ENCODE peak calls at places on chromosomes 2 and 18, in seven cellular contexts. H, T, G, W, S, N and Q are unnamed samples.
A peak's percentile ranks its signal among the peaks of the same experiment; 100 is the strongest.

GRCh38 chr2:151111599-151112278 is 149.9 kb downstream of the RBM43 start:
- DNase-seq in H (no peak), T (peak; percentile 33), G (peak; percentile 79), W (no peak), S (peak; percentile 58), N (no peak), Q (no peak)

GRCh38 chr2:10523406-10524189 is 75.5 kb upstream of the ODC1 start:
- DNase-seq in H (no peak), T (no peak), G (no peak), W (peak; percentile 62), S (no peak), N (no peak), Q (no peak)

GRCh38 chr18:48186084-48186798 is 222.9 kb downstream of the ZBTB7C start:
- DNase-seq in H (peak; percentile 35), T (peak; percentile 39), G (no peak), W (no peak), S (no peak), N (no peak), Q (no peak)

GRCh38 chr2:155382781-155383180 is 684.3 kb downstream of the KCNJ3 start:
- DNase-seq in H (no peak), T (no peak), G (no peak), W (no peak), S (no peak), N (no peak), Q (no peak)

GRCh38 chr18:2442726-2443275 is 128.5 kb downstream of the METTL4 start:
- DNase-seq in H (no peak), T (no peak), G (peak; percentile 72), W (no peak), S (peak; percentile 50), N (no peak), Q (no peak)

GRCh38 chr2:38978504-38978903 is 88.8 kb downstream of the ARHGEF33 start:
- DNase-seq in H (no peak), T (no peak), G (no peak), W (no peak), S (no peak), N (no peak), Q (no peak)

GRCh38 chr2:16726147-16726546 is 60.5 kb upstream of the CYRIA start:
- DNase-seq in H (no peak), T (no peak), G (no peak), W (no peak), S (peak; percentile 6), N (no peak), Q (no peak)

GRCh38 chr2:45612741-45613140 is 1.7 kb upstream of the SRBD1 start:
- DNase-seq in H (no peak), T (peak; percentile 71), G (peak; percentile 17), W (no peak), S (peak; percentile 86), N (no peak), Q (no peak)

GRCh38 chr2:11789243-11789642 is 42.8 kb downstream of the LPIN1 start:
- DNase-seq in H (no peak), T (no peak), G (no peak), W (no peak), S (no peak), N (no peak), Q (no peak)

GRCh38 chr18:74831571-74832250 is 234.0 kb downstream of the ZNF407 start:
- DNase-seq in H (no peak), T (no peak), G (peak; percentile 62), W (no peak), S (no peak), N (no peak), Q (no peak)

GRCh38 chr2:88967844-88968243 is 276.4 kb downstream of the RPIA start:
- DNase-seq in H (no peak), T (no peak), G (peak; percentile 20), W (no peak), S (peak; percentile 7), N (no peak), Q (no peak)

GRCh38 chr2:88350641-88351601 is 101.6 kb downstream of the FOXI3 start:
- DNase-seq in H (peak; percentile 60), T (peak; percentile 34), G (peak; percentile 23), W (no peak), S (peak; percentile 26), N (peak; percentile 32), Q (no peak)

GRCh38 chr2:21821697-21822227 is 698.0 kb downstream of the TDRD15 start:
- DNase-seq in H (no peak), T (no peak), G (peak; percentile 41), W (no peak), S (no peak), N (no peak), Q (no peak)

GRCh38 chr18:47809420-47809819 is 121.0 kb downstream of the SMAD2 start:
- DNase-seq in H (no peak), T (peak; percentile 10), G (no peak), W (no peak), S (peak; percentile 29), N (no peak), Q (no peak)

DNA sequence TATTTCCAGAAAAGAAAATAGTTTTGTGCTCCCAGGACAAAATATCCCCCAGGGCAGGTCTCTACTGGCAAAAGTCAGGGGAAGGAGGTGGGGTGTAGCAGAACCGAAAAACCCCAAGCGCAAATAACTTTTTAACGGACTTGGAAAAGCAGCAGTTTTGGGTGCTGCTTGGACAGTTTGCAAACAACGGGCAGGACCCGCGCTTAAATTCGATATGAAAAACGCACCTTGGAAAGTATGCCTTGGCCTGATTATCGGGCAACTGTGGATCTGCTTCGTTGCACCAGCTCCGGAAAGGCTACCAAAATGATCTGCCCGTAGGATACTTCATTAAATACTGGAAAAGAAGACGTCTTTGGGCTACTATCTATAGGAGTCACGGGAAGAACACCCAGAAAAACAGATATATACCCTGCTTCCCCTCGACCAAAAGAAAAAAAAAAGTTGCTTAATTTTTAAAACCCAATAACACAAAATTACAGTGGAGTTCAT is 2.9 kb upstream of the KCTD1 start:
- DNase-seq in H (no peak), T (peak; percentile 10), G (no peak), W (no peak), S (no peak), N (no peak), Q (no peak)
- TF ChIP-seq CTCF in H (no peak), T (no peak), G (no peak), W (no peak), S (no peak), N (no peak), Q (no peak)

GRCh38 chr2:153477096-153477555 is 1.4 kb downstream of the RPRM start:
- DNase-seq in H (no peak), T (no peak), G (peak; percentile 4), W (peak; percentile 62), S (no peak), N (no peak), Q (no peak)

GRCh38 chr2:153479527-153479926 is 965 bp upstream of the RPRM start:
- DNase-seq in H (no peak), T (no peak), G (no peak), W (no peak), S (no peak), N (no peak), Q (no peak)

GRCh38 chr2:153476491-153477095 is 2.0 kb downstream of the RPRM start:
- DNase-seq in H (no peak), T (no peak), G (no peak), W (no peak), S (no peak), N (no peak), Q (no peak)

GRCh38 chr2:153477641-153478288 is 797 bp downstream of the RPRM start:
- DNase-seq in H (no peak), T (no peak), G (no peak), W (no peak), S (peak; percentile 0), N (no peak), Q (no peak)

DNA sequence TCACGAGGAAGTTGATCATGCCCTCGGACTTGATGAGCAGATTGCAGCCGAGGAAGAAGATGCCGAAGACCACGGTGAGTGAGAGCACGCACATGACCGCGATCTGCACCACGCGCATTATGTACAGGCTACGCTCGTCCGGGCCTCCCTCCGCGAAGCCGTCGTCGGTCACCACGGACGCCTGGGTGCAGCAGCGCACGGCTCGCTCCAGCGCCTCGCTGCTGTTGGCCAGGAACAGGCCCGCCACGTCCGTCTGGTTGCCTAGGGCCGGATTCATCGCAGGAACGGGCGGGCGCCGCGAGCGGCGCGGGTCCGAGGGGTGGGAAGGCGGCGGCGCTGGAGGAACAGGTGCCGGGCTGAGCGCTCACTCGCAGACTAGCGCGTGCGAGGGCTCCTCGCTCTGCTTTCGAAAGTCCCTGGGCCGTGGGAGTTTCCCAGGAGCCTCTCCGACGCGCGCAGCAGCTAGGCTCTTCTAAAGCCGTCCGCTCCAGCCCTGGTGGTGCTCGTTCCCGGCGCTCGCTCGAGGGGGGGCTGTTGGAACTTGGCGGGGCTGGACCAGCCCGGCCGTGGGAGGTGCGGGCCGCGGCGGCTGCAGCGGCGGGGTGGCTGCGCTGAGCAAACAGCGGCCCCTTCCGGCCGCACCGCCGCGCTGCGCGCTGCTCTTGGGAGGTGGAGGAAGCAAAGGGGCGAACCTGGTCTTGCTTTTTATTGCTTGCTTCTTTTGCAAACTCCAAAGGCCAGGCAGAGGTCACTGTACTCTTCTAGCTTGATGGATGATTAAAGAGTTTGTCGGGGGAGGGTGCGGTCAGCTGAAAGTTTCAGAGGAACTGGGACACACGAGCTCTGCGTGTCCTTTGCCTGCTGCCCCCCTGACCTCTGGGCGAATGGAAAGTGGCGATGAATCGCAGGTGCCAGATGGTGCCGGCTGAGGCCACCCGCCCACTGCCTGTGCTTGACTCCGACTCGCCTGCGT is at the start of gene RPRM:
- DNase-seq in H (peak; percentile 70), T (peak; percentile 61), G (peak; percentile 50), W (peak; percentile 81), S (peak; percentile 60), N (peak; percentile 51), Q (no peak)
- TF ChIP-seq CTCF in H (peak; percentile 65), T (peak; percentile 64), G (peak; percentile 68), W (peak; percentile 88), S (peak; percentile 58), N (peak; percentile 74), Q (peak; percentile 81)

DNA sequence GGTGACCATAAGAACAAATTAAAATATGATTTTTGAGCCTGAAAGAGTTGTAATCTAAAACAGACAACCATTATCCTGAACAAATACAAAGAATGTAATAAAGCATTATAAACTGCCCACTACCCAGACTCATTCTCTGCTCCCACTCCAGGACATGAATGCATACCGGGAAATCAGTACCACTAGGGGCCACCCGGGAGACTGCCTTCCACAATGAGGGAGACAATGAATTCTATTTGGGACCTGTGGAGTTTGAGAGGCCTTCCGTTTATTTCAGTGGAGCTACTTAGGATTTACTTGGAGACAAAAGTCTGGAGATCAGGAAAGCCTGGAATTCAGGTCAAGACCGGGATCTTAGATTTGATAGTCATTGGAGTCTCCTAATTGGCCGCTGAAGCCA is 50.0 kb downstream of the NAB1 start:
- DNase-seq in H (no peak), T (peak; percentile 26), G (peak; percentile 37), W (no peak), S (peak; percentile 25), N (no peak), Q (no peak)
- TF ChIP-seq CTCF in H (no peak), T (peak; percentile 47), G (peak; percentile 69), W (no peak), S (peak; percentile 49), N (no peak), Q (no peak)

DNA sequence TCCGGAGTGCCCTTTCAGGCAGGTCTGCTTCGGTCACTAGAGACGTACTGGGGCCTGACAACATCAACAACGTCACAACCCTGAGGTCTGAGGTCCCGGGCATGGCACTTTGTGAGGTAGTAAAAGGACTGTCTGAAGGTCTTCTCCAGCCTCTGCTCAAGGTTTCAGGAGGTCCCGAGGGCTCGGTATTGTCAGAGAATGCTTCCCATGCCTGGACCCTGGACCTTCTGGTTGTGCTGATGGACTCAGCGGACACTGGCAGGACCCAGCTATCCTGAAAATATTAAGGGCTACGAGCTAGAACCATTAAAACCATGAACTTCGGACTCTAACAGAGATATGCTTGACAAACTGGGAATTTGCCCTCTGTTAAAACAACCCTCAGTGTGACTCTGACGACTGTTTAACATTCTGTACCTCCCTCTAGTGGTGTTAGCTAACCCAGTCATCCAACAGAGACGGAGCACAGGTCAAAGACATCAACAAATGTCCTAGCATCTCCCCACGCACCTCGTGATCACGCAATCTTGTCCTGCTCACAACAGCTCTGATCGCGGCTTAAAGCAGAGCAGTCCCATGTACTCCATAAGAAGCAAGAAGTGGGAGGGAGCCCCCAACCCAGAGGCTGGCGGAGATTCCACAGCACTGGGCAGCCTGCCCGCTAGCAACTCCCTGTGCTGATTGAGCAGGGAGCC is 96.5 kb downstream of the CCDC93 start:
- DNase-seq in H (no peak), T (peak; percentile 13), G (peak; percentile 59), W (no peak), S (peak; percentile 24), N (no peak), Q (no peak)
- TF ChIP-seq CTCF in H (no peak), T (peak; percentile 37), G (peak; percentile 69), W (no peak), S (peak; percentile 40), N (no peak), Q (no peak)